ENCODE peak calls at places on chromosomes 11 and 22, in five cellular contexts. I is heart left ventricle; Z is aorta; A is CD4-positive, alpha-beta T cell; R is T-helper 17 cell. W is an unnamed sample.

GRCh38 chr11:9160166-9160565 is 68.8 kb upstream of the SCUBE2 start:
- ATAC-seq in I (no peak), Z (no peak), A (no peak), R (no peak), W (no peak)

GRCh38 chr11:8773916-8774537 is 91.4 kb downstream of the RPL27A start:
- ATAC-seq in I (no peak), Z (no peak), A (no peak), R (no peak), W (no peak)

GRCh38 chr11:47355283-47356128 is 3.0 kb upstream of the MYBPC3 start:
- ATAC-seq in I (peak), Z (peak), A (no peak), R (no peak), W (peak)

GRCh38 chr11:46315783-46316563 is 31.3 kb upstream of the DGKZ start:
- ATAC-seq in I (peak), Z (no peak), A (no peak), R (no peak), W (no peak)

GRCh38 chr11:122439911-122440782 is 215.4 kb upstream of the UBASH3B start:
- ATAC-seq in I (peak), Z (peak), A (no peak), R (no peak), W (peak)

GRCh38 chr11:61639816-61640443 is 40.3 kb upstream of the DAGLA start:
- ATAC-seq in I (no peak), Z (no peak), A (no peak), R (no peak), W (no peak)

GRCh38 chr11:77644887-77645286 is 7.3 kb upstream of the CLNS1A start:
- ATAC-seq in I (no peak), Z (no peak), A (no peak), R (no peak), W (no peak)

GRCh38 chr11:72758690-72759389 is 6.6 kb upstream of the ARAP1 start:
- ATAC-seq in I (peak), Z (no peak), A (no peak), R (no peak), W (no peak)

GRCh38 chr11:121661796-121662508 is 209.2 kb upstream of the SORL1-AS1 start:
- ATAC-seq in I (peak), Z (peak), A (no peak), R (no peak), W (no peak)

GRCh38 chr22:42376721-42377177 is 55.5 kb downstream of the NFAM1 start:
- ATAC-seq in I (peak), Z (peak), A (no peak), R (no peak), W (peak)

GRCh38 chr11:118212781-118213565 is 11.8 kb downstream of the JAML start:
- ATAC-seq in I (peak), Z (no peak), A (no peak), R (no peak), W (no peak)

GRCh38 chr11:28107331-28107725 is 628 bp downstream of the KIF18A start:
- ATAC-seq in I (no peak), Z (no peak), A (peak), R (peak), W (no peak)

GRCh38 chr11:8674859-8675258 is 7.6 kb downstream of the TRIM66 start:
- ATAC-seq in I (no peak), Z (no peak), A (no peak), R (no peak), W (no peak)

GRCh38 chr11:1480555-1481482 is 5.8 kb downstream of the MOB2 start:
- ATAC-seq in I (no peak), Z (peak), A (no peak), R (no peak), W (peak)

GRCh38 chr22:37471721-37472417 is 14.3 kb downstream of the MFNG start:
- ATAC-seq in I (no peak), Z (no peak), A (no peak), R (no peak), W (no peak)

GRCh38 chr11:103537904-103538502 is 428.8 kb downstream of the DYNC2H1 start:
- ATAC-seq in I (no peak), Z (no peak), A (no peak), R (no peak), W (no peak)

GRCh38 chr11:96748639-96749370 is 359.0 kb downstream of the JRKL start:
- ATAC-seq in I (no peak), Z (no peak), A (no peak), R (no peak), W (no peak)

GRCh38 chr11:110989734-110990133 is 255.8 kb upstream of the POU2AF2 start:
- ATAC-seq in I (peak), Z (no peak), A (no peak), R (no peak), W (peak)

GRCh38 chr11:69115586-69116560 is 39.9 kb upstream of the SMIM38 start:
- ATAC-seq in I (peak), Z (peak), A (no peak), R (no peak), W (peak)

GRCh38 chr22:20442485-20443284 is 5.1 kb upstream of the SCARF2 start:
- ATAC-seq in I (no peak), Z (no peak), A (no peak), R (no peak), W (no peak)

GRCh38 chr22:27336151-27337090 is 465.1 kb downstream of the MN1 start:
- ATAC-seq in I (no peak), Z (no peak), A (no peak), R (no peak), W (no peak)

GRCh38 chr11:118349475-118349874 is 5.3 kb downstream of the CD3G start:
- ATAC-seq in I (no peak), Z (no peak), A (no peak), R (no peak), W (no peak)

GRCh38 chr22:30312053-30312452 is 14.7 kb downstream of the TBC1D10A start:
- ATAC-seq in I (no peak), Z (no peak), A (no peak), R (no peak), W (peak)

GRCh38 chr11:17967661-17968060 is 45.2 kb downstream of the SERGEF start:
- ATAC-seq in I (no peak), Z (no peak), A (no peak), R (no peak), W (no peak)

GRCh38 chr11:13333456-13333957 is 55.9 kb downstream of the BMAL1 start:
- ATAC-seq in I (no peak), Z (no peak), A (no peak), R (peak), W (peak)

GRCh38 chr11:22920939-22921565 is 60.8 kb upstream of the CCDC179 start:
- ATAC-seq in I (peak), Z (no peak), A (no peak), R (peak), W (no peak)

GRCh38 chr22:37231406-37232139 is 12.5 kb downstream of the RAC2 start:
- ATAC-seq in I (no peak), Z (no peak), A (peak), R (peak), W (no peak)

GRCh38 chr11:68904458-68904847 is 762 bp downstream of the IGHMBP2 start:
- ATAC-seq in I (no peak), Z (peak), A (peak), R (no peak), W (no peak)

GRCh38 chr22:44642096-44642644 is 59.8 kb upstream of the PRR5 start:
- ATAC-seq in I (no peak), Z (no peak), A (no peak), R (no peak), W (no peak)

GRCh38 chr11:61139391-61139790 is 21.8 kb downstream of the VPS37C start:
- ATAC-seq in I (peak), Z (no peak), A (no peak), R (no peak), W (no peak)

GRCh38 chr11:5204787-5205186 is 4.3 kb upstream of the OR51V1 start:
- ATAC-seq in I (peak), Z (peak), A (no peak), R (no peak), W (no peak)

GRCh38 chr11:76560219-76560618 is 110.3 kb downstream of the LRRC32 start:
- ATAC-seq in I (peak), Z (no peak), A (peak), R (peak), W (no peak)

GRCh38 chr11:96307748-96308133 is 35.3 kb downstream of the MAML2 start:
- ATAC-seq in I (peak), Z (peak), A (peak), R (peak), W (no peak)

GRCh38 chr11:71214553-71215371 is 37.6 kb downstream of the SHANK2 start:
- ATAC-seq in I (no peak), Z (no peak), A (no peak), R (no peak), W (no peak)

GRCh38 chr11:69970785-69971535 is 107.2 kb upstream of the ANO1 start:
- ATAC-seq in I (no peak), Z (no peak), A (no peak), R (no peak), W (no peak)

W was measured in gastroesophageal sphincter.